ENCODE peak calls at places on chromosomes 5 and 9, in four cellular contexts. One of them, this sample, is unnamed.

GRCh38 chr9:127786773-127787123 is 914 bp downstream of the CDK9 start:
- DNase-seq in AG09309: no peak
- DNase-seq in suprapubic skin: no peak
- DNase-seq in body of pancreas: no peak
- DNase-seq in this sample: no peak

GRCh38 chr5:177112589-177113220 is 20.9 kb upstream of the NSD1 start:
- DNase-seq in AG09309: no peak
- DNase-seq in suprapubic skin: no peak
- DNase-seq in body of pancreas: no peak
- DNase-seq in this sample: no peak

GRCh38 chr9:36191290-36191645 is 547 bp downstream of the CLTA start:
- DNase-seq in AG09309: no peak
- DNase-seq in suprapubic skin: no peak
- DNase-seq in body of pancreas: no peak
- DNase-seq in this sample: peak

GRCh38 chr9:99998866-99999265 is 92.4 kb downstream of the STX17 start:
- DNase-seq in AG09309: no peak
- DNase-seq in suprapubic skin: no peak
- DNase-seq in body of pancreas: no peak
- DNase-seq in this sample: no peak

GRCh38 chr5:172113036-172113435 is 75.0 kb downstream of the STK10 start:
- DNase-seq in AG09309: no peak
- DNase-seq in suprapubic skin: no peak
- DNase-seq in body of pancreas: no peak
- DNase-seq in this sample: no peak

GRCh38 chr9:100370064-100370723 is 17.5 kb upstream of the TEX10 start:
- DNase-seq in AG09309: no peak
- DNase-seq in suprapubic skin: no peak
- DNase-seq in body of pancreas: no peak
- DNase-seq in this sample: no peak

GRCh38 chr5:52751137-52751536 is 36.6 kb upstream of the ITGA1 start:
- DNase-seq in AG09309: no peak
- DNase-seq in suprapubic skin: no peak
- DNase-seq in body of pancreas: no peak
- DNase-seq in this sample: no peak

GRCh38 chr5:141135030-141135717 is at the start of gene PCDHB5:
- DNase-seq in AG09309: no peak
- DNase-seq in suprapubic skin: no peak
- DNase-seq in body of pancreas: peak
- DNase-seq in this sample: no peak

GRCh38 chr5:107949688-107950341 is 279.1 kb upstream of the EFNA5 start:
- DNase-seq in AG09309: no peak
- DNase-seq in suprapubic skin: no peak
- DNase-seq in body of pancreas: no peak
- DNase-seq in this sample: no peak

GRCh38 chr9:126521089-126521488 is 92.6 kb upstream of the LMX1B start:
- DNase-seq in AG09309: no peak
- DNase-seq in suprapubic skin: no peak
- DNase-seq in body of pancreas: no peak
- DNase-seq in this sample: no peak

GRCh38 chr5:17240487-17240886 is 23.1 kb downstream of the BASP1 start:
- DNase-seq in AG09309: no peak
- DNase-seq in suprapubic skin: no peak
- DNase-seq in body of pancreas: no peak
- DNase-seq in this sample: no peak

GRCh38 chr5:43401827-43402226 is 10.4 kb downstream of the CCL28 start:
- DNase-seq in AG09309: no peak
- DNase-seq in suprapubic skin: no peak
- DNase-seq in body of pancreas: no peak
- DNase-seq in this sample: no peak

GRCh38 chr5:171850354-171850947 is 64.8 kb downstream of the SMIM23 start:
- DNase-seq in AG09309: no peak
- DNase-seq in suprapubic skin: no peak
- DNase-seq in body of pancreas: no peak
- DNase-seq in this sample: no peak

GRCh38 chr9:38057416-38058195 is 11.4 kb downstream of the SHB start:
- DNase-seq in AG09309: no peak
- DNase-seq in suprapubic skin: no peak
- DNase-seq in body of pancreas: peak
- DNase-seq in this sample: no peak

GRCh38 chr9:38282756-38283155 is 109.7 kb upstream of the ALDH1B1 start:
- DNase-seq in AG09309: no peak
- DNase-seq in suprapubic skin: no peak
- DNase-seq in body of pancreas: no peak
- DNase-seq in this sample: no peak

GRCh38 chr9:125585503-125586172 is 121.4 kb downstream of the MAPKAP1 start:
- DNase-seq in AG09309: no peak
- DNase-seq in suprapubic skin: no peak
- DNase-seq in body of pancreas: no peak
- DNase-seq in this sample: no peak

GRCh38 chr9:129333613-129333960 is 155.5 kb upstream of the IER5L start:
- DNase-seq in AG09309: no peak
- DNase-seq in suprapubic skin: no peak
- DNase-seq in body of pancreas: peak
- DNase-seq in this sample: no peak

GRCh38 chr9:75167281-75167680 is 79.0 kb downstream of the OSTF1 start:
- DNase-seq in AG09309: no peak
- DNase-seq in suprapubic skin: no peak
- DNase-seq in body of pancreas: no peak
- DNase-seq in this sample: no peak

GRCh38 chr9:13557724-13558123 is 278.2 kb upstream of the MPDZ start:
- DNase-seq in AG09309: no peak
- DNase-seq in suprapubic skin: no peak
- DNase-seq in body of pancreas: no peak
- DNase-seq in this sample: no peak

GRCh38 chr5:3612561-3613175 is 17.0 kb downstream of the IRX1 start:
- DNase-seq in AG09309: no peak
- DNase-seq in suprapubic skin: no peak
- DNase-seq in body of pancreas: no peak
- DNase-seq in this sample: no peak

GRCh38 chr5:175520321-175520720 is 42.0 kb downstream of the SFXN1 start:
- DNase-seq in AG09309: no peak
- DNase-seq in suprapubic skin: no peak
- DNase-seq in body of pancreas: no peak
- DNase-seq in this sample: no peak

GRCh38 chr9:130995399-130995941 is 13.5 kb upstream of the LAMC3 start:
- DNase-seq in AG09309: no peak
- DNase-seq in suprapubic skin: no peak
- DNase-seq in body of pancreas: no peak
- DNase-seq in this sample: peak

GRCh38 chr9:94085062-94085639 is 887 bp downstream of the PTPDC1 start:
- DNase-seq in AG09309: peak
- DNase-seq in suprapubic skin: no peak
- DNase-seq in body of pancreas: no peak
- DNase-seq in this sample: no peak

GRCh38 chr5:139397921-139398320 is 3.0 kb upstream of the PROB1 start:
- DNase-seq in AG09309: no peak
- DNase-seq in suprapubic skin: no peak
- DNase-seq in body of pancreas: no peak
- DNase-seq in this sample: no peak

GRCh38 chr9:81526587-81526986 is 162.8 kb downstream of the TLE1 start:
- DNase-seq in AG09309: peak
- DNase-seq in suprapubic skin: no peak
- DNase-seq in body of pancreas: no peak
- DNase-seq in this sample: no peak

GRCh38 chr5:159094745-159095144 is 5.0 kb downstream of the EBF1 start:
- DNase-seq in AG09309: peak
- DNase-seq in suprapubic skin: peak
- DNase-seq in body of pancreas: peak
- DNase-seq in this sample: peak

GRCh38 chr5:51380603-51381207 is 2.5 kb upstream of the ISL1 start:
- DNase-seq in AG09309: no peak
- DNase-seq in suprapubic skin: no peak
- DNase-seq in body of pancreas: no peak
- DNase-seq in this sample: no peak

GRCh38 chr5:169978744-169979143 is 1.6 kb downstream of the INSYN2B start:
- DNase-seq in AG09309: no peak
- DNase-seq in suprapubic skin: no peak
- DNase-seq in body of pancreas: no peak
- DNase-seq in this sample: no peak

GRCh38 chr5:73446631-73447233 is 1.8 kb downstream of the FOXD1 start:
- DNase-seq in AG09309: no peak
- DNase-seq in suprapubic skin: no peak
- DNase-seq in body of pancreas: no peak
- DNase-seq in this sample: no peak

GRCh38 chr5:154543380-154543779 is 65.4 kb upstream of the HAND1 start:
- DNase-seq in AG09309: no peak
- DNase-seq in suprapubic skin: no peak
- DNase-seq in body of pancreas: no peak
- DNase-seq in this sample: no peak

GRCh38 chr5:160500776-160501175 is 79.1 kb downstream of the PTTG1 start:
- DNase-seq in AG09309: no peak
- DNase-seq in suprapubic skin: no peak
- DNase-seq in body of pancreas: no peak
- DNase-seq in this sample: no peak

GRCh38 chr5:74631088-74631960 is 9.2 kb downstream of the ENC1 start:
- DNase-seq in AG09309: no peak
- DNase-seq in suprapubic skin: no peak
- DNase-seq in body of pancreas: no peak
- DNase-seq in this sample: no peak

GRCh38 chr5:74627511-74628120 is 12.9 kb downstream of the ENC1 start:
- DNase-seq in AG09309: no peak
- DNase-seq in suprapubic skin: no peak
- DNase-seq in body of pancreas: no peak
- DNase-seq in this sample: no peak

GRCh38 chr5:74630387-74631087 is 10.0 kb downstream of the ENC1 start:
- DNase-seq in AG09309: peak
- DNase-seq in suprapubic skin: no peak
- DNase-seq in body of pancreas: no peak
- DNase-seq in this sample: no peak

GRCh38 chr5:74626386-74627222 is 13.9 kb downstream of the ENC1 start:
- DNase-seq in AG09309: no peak
- DNase-seq in suprapubic skin: no peak
- DNase-seq in body of pancreas: no peak
- DNase-seq in this sample: peak

DNA sequence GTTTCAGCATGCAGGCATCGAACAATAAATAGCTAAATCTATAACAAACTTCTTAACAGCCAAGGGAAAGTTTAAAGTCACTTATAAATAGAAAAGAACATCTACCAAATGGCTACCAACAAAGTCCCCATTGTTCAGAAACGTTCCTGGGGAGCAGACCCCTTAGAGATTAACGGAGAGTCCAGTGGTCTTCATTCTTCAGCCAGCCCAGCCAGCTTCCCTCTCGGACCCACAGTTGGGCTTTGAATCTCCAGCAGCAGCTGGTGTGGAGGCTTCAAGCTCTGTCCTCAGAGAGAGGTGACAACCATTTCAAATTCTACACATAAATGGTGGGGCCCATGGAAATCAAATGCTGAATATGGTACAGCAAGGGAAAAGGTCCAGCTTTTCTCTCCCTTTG is 11.2 kb downstream of the ENC1 start:
- DNase-seq in AG09309: no peak
- DNase-seq in suprapubic skin: no peak
- DNase-seq in body of pancreas: no peak
- DNase-seq in this sample: no peak
- H3K4me3 ChIP-seq in AG09309: no peak
- H3K4me3 ChIP-seq in suprapubic skin: no peak
- H3K4me3 ChIP-seq in body of pancreas: no peak
- H3K4me3 ChIP-seq in this sample: no peak

DNA sequence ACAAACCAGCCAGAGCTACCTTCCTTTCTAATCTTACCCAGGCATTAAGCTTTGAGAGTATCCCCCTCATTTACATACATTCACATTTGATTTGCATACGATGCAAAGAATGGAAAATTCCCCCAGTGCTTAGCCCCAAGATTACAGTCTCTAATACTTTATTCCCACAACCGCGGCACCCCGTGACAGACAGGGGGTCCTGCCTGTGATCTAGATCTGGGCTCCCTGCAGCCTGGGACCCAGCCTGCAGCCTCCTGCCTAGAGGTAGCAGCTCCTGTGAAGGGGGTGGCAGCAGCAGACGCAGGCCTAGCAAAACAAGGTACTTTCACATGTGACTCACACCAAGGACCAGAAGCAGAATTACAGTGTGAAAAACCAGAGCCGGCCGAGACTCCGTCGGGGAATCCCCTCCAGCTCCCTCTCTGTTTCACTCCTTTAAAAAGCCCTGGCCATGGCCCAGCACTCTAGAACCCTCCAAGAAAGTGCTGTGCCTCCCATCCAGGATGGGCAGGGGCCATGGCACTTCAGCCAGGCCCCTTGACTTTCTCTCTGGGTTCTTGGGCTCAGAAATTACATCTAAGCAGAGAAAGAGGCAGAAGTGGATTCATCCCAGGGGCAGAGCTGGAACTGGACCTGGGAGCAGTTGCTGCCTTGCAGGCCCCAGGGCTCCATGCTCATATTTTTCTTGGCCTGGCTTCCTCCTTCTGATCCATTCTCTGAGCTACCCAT is 14.0 kb upstream of the TCF7 start:
- DNase-seq in AG09309: no peak
- DNase-seq in suprapubic skin: no peak
- DNase-seq in body of pancreas: no peak
- DNase-seq in this sample: no peak
- H3K4me3 ChIP-seq in AG09309: no peak
- H3K4me3 ChIP-seq in suprapubic skin: no peak
- H3K4me3 ChIP-seq in body of pancreas: no peak
- H3K4me3 ChIP-seq in this sample: no peak

DNA sequence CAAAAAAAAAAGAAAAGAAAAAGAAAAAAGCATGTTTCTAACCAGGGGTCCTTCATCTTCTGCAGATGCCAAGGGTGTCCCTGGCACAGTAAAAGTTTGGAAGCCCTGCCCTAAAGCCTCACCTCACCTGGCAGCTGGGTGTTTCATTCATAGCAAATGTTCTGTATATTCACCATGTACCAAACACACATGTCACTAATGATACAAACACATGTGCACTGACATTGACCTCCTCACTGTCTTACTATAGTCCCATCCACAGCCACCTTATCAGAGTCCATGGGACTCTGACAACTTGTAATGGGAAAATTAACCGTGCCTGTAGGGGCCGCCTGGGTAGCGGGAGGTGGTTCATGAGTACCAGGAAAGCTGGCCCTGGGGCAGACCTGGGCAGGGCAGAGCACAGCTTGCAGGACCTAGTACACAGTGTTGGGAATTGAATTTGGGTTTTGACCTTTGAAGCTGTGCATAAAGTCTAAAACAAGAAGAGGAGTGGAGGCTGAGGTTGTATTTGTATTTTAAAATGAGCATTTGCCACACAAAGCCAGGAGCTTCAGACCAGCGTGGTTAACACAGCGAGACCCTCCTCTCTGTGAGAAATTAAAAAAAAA is 6.4 kb upstream of the MGAT4B start:
- DNase-seq in AG09309: no peak
- DNase-seq in suprapubic skin: no peak
- DNase-seq in body of pancreas: no peak
- DNase-seq in this sample: no peak
- H3K4me3 ChIP-seq in AG09309: no peak
- H3K4me3 ChIP-seq in suprapubic skin: no peak
- H3K4me3 ChIP-seq in body of pancreas: no peak
- H3K4me3 ChIP-seq in this sample: no peak

DNA sequence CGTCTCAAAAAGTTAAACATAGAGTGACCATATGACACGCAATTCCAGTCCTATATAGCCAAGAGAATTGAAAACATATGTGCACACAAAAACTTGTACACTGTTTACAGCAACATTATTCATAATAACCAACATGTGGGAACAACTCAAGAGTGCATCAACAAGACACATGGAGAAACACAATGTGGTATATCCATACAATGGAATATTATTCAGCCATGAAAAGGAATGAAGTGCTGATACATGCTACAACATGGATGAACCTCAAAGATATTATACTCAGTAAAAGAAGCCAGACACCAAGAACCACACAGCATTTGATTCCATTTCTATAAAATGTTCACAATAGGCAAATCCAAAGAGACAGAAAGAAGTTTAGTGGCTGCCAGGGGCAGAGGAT is 317.0 kb downstream of the NSG2 start:
- DNase-seq in AG09309: no peak
- DNase-seq in suprapubic skin: no peak
- DNase-seq in body of pancreas: no peak
- DNase-seq in this sample: no peak
- H3K4me3 ChIP-seq in AG09309: no peak
- H3K4me3 ChIP-seq in suprapubic skin: no peak
- H3K4me3 ChIP-seq in body of pancreas: no peak
- H3K4me3 ChIP-seq in this sample: no peak